ENCODE peak calls at places on chromosomes 16 and 17, in eight cellular contexts. I is A549, Z is body of pancreas, A is hepatocyte, L is lower lobe of right lung, E is endothelial cell of umbilical vein, N is colonic mucosa, X is breast epithelium. F is an unnamed sample.

GRCh38 chr16:19410435-19411153 is 7.1 kb upstream of the TMC5 start:
- DNase-seq in I (peak; percentile 62), Z (peak; percentile 53), A (peak; percentile 63), L (peak; percentile 80), E (no peak), N (peak; percentile 62), X (no peak), F (no peak)

GRCh38 chr16:56571525-56571924 is 6.7 kb downstream of the MT4 start:
- DNase-seq in I (no peak), Z (no peak), A (no peak), L (no peak), E (no peak), N (no peak), X (no peak), F (no peak)

GRCh38 chr16:71287903-71288302 is 1.3 kb downstream of the CMTR2 start:
- DNase-seq in I (no peak), Z (no peak), A (peak; percentile 26), L (no peak), E (no peak), N (no peak), X (no peak), F (no peak)

GRCh38 chr16:2036200-2036966 is 9.7 kb downstream of the NHERF2 start:
- DNase-seq in I (no peak), Z (no peak), A (no peak), L (no peak), E (no peak), N (no peak), X (no peak), F (no peak)

GRCh38 chr17:62671553-62671952 is 44.1 kb downstream of the MRC2 start:
- DNase-seq in I (no peak), Z (peak; percentile 46), A (no peak), L (peak; percentile 55), E (no peak), N (peak; percentile 42), X (peak; percentile 74), F (no peak)

GRCh38 chr17:61129232-61129631 is 270.4 kb upstream of the TBX2 start:
- DNase-seq in I (no peak), Z (no peak), A (peak; percentile 17), L (no peak), E (no peak), N (no peak), X (no peak), F (no peak)

GRCh38 chr17:81866440-81867122 is 4.6 kb downstream of the ARHGDIA start:
- DNase-seq in I (no peak), Z (no peak), A (no peak), L (no peak), E (no peak), N (no peak), X (no peak), F (no peak)

GRCh38 chr17:43418441-43419374 is 19.9 kb downstream of the ARL4D start:
- DNase-seq in I (peak; percentile 97), Z (no peak), A (peak; percentile 79), L (no peak), E (no peak), N (no peak), X (peak; percentile 59), F (no peak)

GRCh38 chr17:49723423-49723822 is 15.7 kb upstream of the SLC35B1 start:
- DNase-seq in I (no peak), Z (peak; percentile 32), A (no peak), L (no peak), E (no peak), N (peak; percentile 47), X (peak; percentile 22), F (peak; percentile 91)

GRCh38 chr16:66189951-66190350 is 176.5 kb upstream of the CDH5 start:
- DNase-seq in I (no peak), Z (no peak), A (no peak), L (no peak), E (peak; percentile 15), N (no peak), X (no peak), F (no peak)

GRCh38 chr17:32654351-32654750 is 167.6 kb downstream of the CDK5R1 start:
- DNase-seq in I (no peak), Z (no peak), A (no peak), L (no peak), E (no peak), N (no peak), X (no peak), F (no peak)

GRCh38 chr16:46932802-46933201 is 40.7 kb downstream of the DNAJA2 start:
- DNase-seq in I (no peak), Z (no peak), A (no peak), L (no peak), E (no peak), N (no peak), X (no peak), F (no peak)

GRCh38 chr17:17837966-17838962 is 1.5 kb upstream of the SREBF1 start:
- DNase-seq in I (peak; percentile 77), Z (no peak), A (peak; percentile 66), L (peak; percentile 79), E (peak; percentile 59), N (peak; percentile 86), X (no peak), F (peak; percentile 83)

GRCh38 chr17:17836250-17836817 is 452 bp downstream of the SREBF1 start:
- DNase-seq in I (peak; percentile 96), Z (peak; percentile 99), A (peak; percentile 99), L (peak; percentile 98), E (peak; percentile 96), N (peak; percentile 99), X (peak; percentile 97), F (peak; percentile 98)

GRCh38 chr17:17836818-17837379 is at the start of gene SREBF1:
- DNase-seq in I (peak; percentile 87), Z (peak; percentile 51), A (peak; percentile 91), L (peak; percentile 73), E (peak; percentile 63), N (peak; percentile 79), X (no peak), F (peak; percentile 87)

GRCh38 chr17:17835415-17836249 is 1.2 kb downstream of the SREBF1 start:
- DNase-seq in I (no peak), Z (no peak), A (no peak), L (peak; percentile 39), E (no peak), N (no peak), X (no peak), F (no peak)

GRCh38 chr17:17837380-17837821 is 615 bp upstream of the SREBF1 start:
- DNase-seq in I (peak; percentile 80), Z (peak; percentile 45), A (peak; percentile 70), L (no peak), E (peak; percentile 69), N (peak; percentile 66), X (no peak), F (no peak)
- TF ChIP-seq CTCF in I (no peak), Z (no peak), A (no peak), L (no peak), E (no peak), N (no peak), X (no peak), F (no peak)

GRCh38 chr17:36827056-36827455 is 110.2 kb upstream of the LHX1 start:
- DNase-seq in I (no peak), Z (no peak), A (no peak), L (no peak), E (no peak), N (no peak), X (no peak), F (no peak)
- H3K4me1 ChIP-seq in I (no peaks in the 10 kb centered on the region), Z (no peaks in the 10 kb centered on the region), A (no peaks in the 10 kb centered on the region), L (no peaks in the 10 kb centered on the region), E (no peaks in the 10 kb centered on the region), N (no peaks in the 10 kb centered on the region), X (no peaks in the 10 kb centered on the region), F (no peaks in the 10 kb centered on the region)

DNA sequence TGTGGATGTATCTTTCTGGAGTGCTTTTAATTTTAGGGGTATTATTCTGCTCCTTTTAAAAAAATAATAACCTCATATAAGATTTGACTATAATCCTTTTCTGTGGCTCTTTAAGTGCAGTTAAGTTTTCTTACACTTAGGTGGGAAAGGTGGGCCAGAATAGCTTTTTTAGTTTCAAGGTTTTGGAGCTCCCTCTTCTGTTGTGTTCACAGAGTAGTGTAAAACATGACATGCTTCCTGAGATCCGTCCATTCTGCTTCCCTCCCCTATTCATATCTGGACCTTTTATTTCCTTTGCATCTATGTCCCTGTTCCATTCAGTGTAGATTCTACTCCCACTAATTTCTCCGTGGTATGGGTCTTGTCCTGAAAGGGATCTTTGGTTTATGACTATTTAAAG is 12.8 kb downstream of the LRRC36 start:
- DNase-seq in I (no peak), Z (no peak), A (peak; percentile 5), L (no peak), E (peak; percentile 40), N (no peak), X (no peak), F (no peak)
- TF ChIP-seq CTCF in I (peak; percentile 37), Z (no peak), A (peak; percentile 33), L (no peak), E (no peak), N (no peak), X (no peak), F (no peak)

GRCh38 chr17:8163978-8164814 is 1.4 kb upstream of the VAMP2 start:
- DNase-seq in I (peak; percentile 48), Z (peak; percentile 73), A (peak; percentile 75), L (peak; percentile 83), E (no peak), N (peak; percentile 88), X (peak; percentile 82), F (peak; percentile 90)

GRCh38 chr17:8161289-8162231 is 1.2 kb downstream of the VAMP2 start:
- DNase-seq in I (no peak), Z (no peak), A (no peak), L (peak; percentile 46), E (no peak), N (no peak), X (no peak), F (no peak)

GRCh38 chr17:8162997-8163977 is 539 bp upstream of the VAMP2 start:
- DNase-seq in I (peak; percentile 46), Z (peak; percentile 49), A (peak; percentile 39), L (peak; percentile 49), E (peak; percentile 29), N (peak; percentile 44), X (no peak), F (no peak)

GRCh38 chr17:8160741-8161221 is 2.0 kb downstream of the VAMP2 start:
- DNase-seq in I (no peak), Z (no peak), A (no peak), L (peak; percentile 27), E (no peak), N (no peak), X (no peak), F (no peak)

GRCh38 chr17:8162232-8162996 is at the start of gene VAMP2:
- DNase-seq in I (peak; percentile 56), Z (peak; percentile 83), A (peak; percentile 94), L (peak; percentile 89), E (peak; percentile 58), N (peak; percentile 78), X (peak; percentile 76), F (peak; percentile 91)
- H3K4me1 ChIP-seq in I (peaks cover 38% of the 10 kb centered on the region), Z (peaks cover 52% of the 10 kb centered on the region), A (peaks cover 25% of the 10 kb centered on the region), L (peaks cover 62% of the 10 kb centered on the region), E (peaks cover 20% of the 10 kb centered on the region), N (peaks cover 22% of the 10 kb centered on the region), X (peaks cover 21% of the 10 kb centered on the region), F (peaks cover 62% of the 10 kb centered on the region)